ENCODE peak calls at places on chromosomes 4 and X, in seven cellular contexts. Q is H1, P is H9, L is IMR-90, M is K562, N is GM23338, R is hepatocyte. B is an unnamed sample. For H3K27me3, the result is how much of the 10 kb centered on the place peaks cover.

GRCh38 chr4:98679738-98680137 is 21.3 kb upstream of the TSPAN5 start:
- DNase-seq in R (no peak), Q (no peak), M (no peak), N (no peak), P (no peak), L (no peak), B (no peak)

GRCh38 chr4:8772499-8773123 is 99.0 kb downstream of the HMX1 start:
- DNase-seq in M (no peak), L (no peak), N (no peak), Q (no peak), R (no peak), P (no peak), B (no peak)

GRCh38 chr4:87978656-87979055 is 3.1 kb downstream of the SPP1 start:
- DNase-seq in L (peak), R (no peak), N (no peak), P (no peak), Q (no peak), M (peak), B (no peak)

GRCh38 chrX:16319929-16320328 is 152.6 kb downstream of the MAGEB17 start:
- DNase-seq in L (peak), R (no peak), Q (no peak), P (no peak), N (no peak), M (no peak), B (peak)

GRCh38 chrX:29215251-29215650 is 628.0 kb downstream of the IL1RAPL1 start:
- DNase-seq in P (no peak), Q (no peak), L (peak), M (no peak), N (no peak), R (no peak), B (no peak)

GRCh38 chr4:42750831-42751230 is 93.9 kb upstream of the ATP8A1 start:
- DNase-seq in P (no peak), Q (no peak), M (no peak), R (no peak), L (no peak), N (peak), B (no peak)

GRCh38 chr4:180189639-180190038 is 2053.6 kb upstream of the TENM3 start:
- DNase-seq in N (no peak), M (no peak), Q (no peak), L (peak), P (no peak), R (no peak), B (no peak)

GRCh38 chr4:107987916-107988762 is 1.6 kb upstream of the HADH start:
- DNase-seq in M (no peak), R (no peak), N (peak), P (no peak), Q (no peak), L (no peak), B (no peak)

GRCh38 chr4:76305971-76306881 is at the start of gene STBD1:
- DNase-seq in L (peak), Q (peak), N (peak), M (peak), P (peak), R (peak), B (peak)

GRCh38 chr4:82215800-82216199 is 158.0 kb downstream of the HNRNPD start:
- DNase-seq in P (no peak), R (no peak), Q (no peak), N (no peak), M (no peak), L (no peak), B (no peak)

GRCh38 chrX:150364347-150365050 is 1.4 kb downstream of the MAMLD1 start:
- DNase-seq in N (peak), Q (peak), R (peak), L (peak), P (peak), M (no peak), B (no peak)

GRCh38 chr4:82864336-82865001 is 26.5 kb downstream of the SEC31A start:
- DNase-seq in R (no peak), Q (no peak), L (no peak), P (no peak), N (no peak), M (no peak), B (no peak)

GRCh38 chrX:137164329-137164728 is 130.5 kb upstream of the GPR101 start:
- DNase-seq in L (no peak), P (no peak), M (no peak), Q (no peak), N (no peak), R (no peak), B (no peak)

GRCh38 chr4:94131212-94131611 is 76.5 kb upstream of the SMARCAD1 start:
- DNase-seq in Q (no peak), R (no peak), M (no peak), N (no peak), P (no peak), L (no peak), B (no peak)

GRCh38 chrX:100696699-100697351 is 35.1 kb downstream of the SYTL4 start:
- DNase-seq in N (no peak), L (no peak), Q (no peak), P (no peak), R (no peak), M (no peak), B (no peak)

GRCh38 chr4:30443289-30443688 is 276.9 kb upstream of the PCDH7 start:
- DNase-seq in Q (peak), L (no peak), P (peak), M (no peak), R (no peak), N (peak), B (no peak)

GRCh38 chrX:52988985-52989917 is 30.9 kb upstream of the FAM156A start:
- DNase-seq in P (no peak), N (no peak), Q (no peak), M (no peak), R (no peak), L (no peak), B (no peak)

GRCh38 chr4:52350926-52351325 is 299.8 kb downstream of the SPATA18 start:
- DNase-seq in P (no peak), L (no peak), M (no peak), R (no peak), N (no peak), Q (no peak), B (no peak)

GRCh38 chrX:12978205-12979010 is 3.5 kb downstream of the TMSB4X start:
- DNase-seq in N (peak), R (peak), Q (no peak), L (peak), M (peak), P (peak), B (peak)

GRCh38 chr4:73583661-73584060 is 36.6 kb downstream of the RASSF6 start:
- DNase-seq in N (peak), Q (no peak), M (no peak), L (no peak), R (no peak), P (peak), B (no peak)

GRCh38 chr4:52588097-52588496 is 71.0 kb downstream of the USP46 start:
- DNase-seq in R (peak), N (peak), Q (peak), M (peak), L (peak), P (peak), B (no peak)

GRCh38 chr4:105990933-105991332 is 95.7 kb downstream of the NPNT start:
- DNase-seq in M (no peak), Q (no peak), R (peak), N (no peak), P (no peak), L (peak), B (no peak)

GRCh38 chr4:53484911-53485459 is 106.3 kb downstream of the LNX1 start:
- DNase-seq in P (no peak), N (no peak), M (no peak), Q (no peak), R (no peak), L (no peak), B (no peak)

GRCh38 chr4:155946486-155946885 is 7.2 kb downstream of the CTSO start:
- DNase-seq in L (peak), N (no peak), Q (no peak), P (no peak), M (no peak), R (no peak), B (peak)

GRCh38 chr4:91914176-91914804 is 389.5 kb upstream of the GRID2 start:
- DNase-seq in L (no peak), Q (no peak), P (no peak), N (no peak), R (peak), M (no peak), B (no peak)

GRCh38 chr4:84877051-84877833 is 89.2 kb downstream of the WDFY3 start:
- DNase-seq in L (no peak), Q (no peak), P (no peak), N (no peak), M (peak), R (peak), B (peak)

GRCh38 chr4:47926667-47927258 is 12.4 kb upstream of the NFXL1 start:
- DNase-seq in N (peak), L (peak), P (peak), R (peak), Q (peak), M (peak), B (peak)

GRCh38 chr4:36313687-36314086 is 32.3 kb downstream of the DTHD1 start:
- DNase-seq in M (no peak), R (no peak), P (no peak), L (no peak), Q (no peak), N (no peak), B (no peak)

GRCh38 chrX:9677098-9677739 is 88.4 kb downstream of the GPR143 start:
- DNase-seq in N (no peak), P (no peak), R (no peak), M (no peak), L (peak), Q (no peak), B (no peak)

GRCh38 chrX:53831662-53832635 is 145.4 kb upstream of the HUWE1 start:
- DNase-seq in P (peak), Q (peak), R (peak), N (peak), L (peak), M (peak), B (peak)

DNA sequence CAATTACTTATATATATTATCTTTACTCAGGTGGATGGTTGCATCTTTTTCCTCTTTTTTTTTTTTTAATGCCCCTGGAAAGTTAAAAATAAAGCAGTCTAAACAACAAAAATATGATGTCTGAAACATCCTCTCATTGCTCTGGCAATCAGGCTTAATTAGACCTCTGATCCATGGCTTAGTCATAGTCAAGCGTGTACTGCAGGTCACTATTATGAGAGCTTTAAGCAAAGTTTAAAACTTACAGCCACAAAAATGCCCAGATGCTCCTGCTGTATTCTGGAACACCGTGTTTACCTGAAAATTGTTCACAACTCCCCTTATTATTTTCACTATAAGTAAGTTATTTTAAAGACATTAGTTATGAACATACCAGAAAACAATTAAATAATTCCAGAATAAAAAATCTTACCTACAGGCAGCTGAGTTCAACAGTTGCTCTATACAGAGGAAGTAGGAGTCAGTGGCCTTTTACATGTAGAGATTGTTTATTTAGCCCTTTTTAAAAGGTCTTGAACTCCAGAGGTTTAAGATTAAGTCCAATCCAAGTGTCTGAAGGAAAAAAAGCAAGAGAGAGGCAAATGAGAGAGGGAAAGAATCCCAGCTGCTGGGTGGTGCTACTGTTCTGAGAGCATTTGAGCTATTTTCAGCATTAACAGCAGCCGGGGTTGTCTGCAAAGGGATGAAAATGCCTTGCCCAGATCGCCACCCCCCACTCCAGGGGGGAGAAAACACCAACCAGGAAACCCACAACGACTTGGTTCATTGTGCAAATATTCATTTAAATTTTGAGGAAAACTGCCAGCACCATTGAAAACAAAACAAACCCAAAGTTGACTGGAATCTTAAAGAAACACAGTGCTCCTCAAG is 36.9 kb downstream of the SORBS2 start:
- DNase-seq in P (no peak), L (peak), Q (no peak), M (no peak), N (peak), R (peak), B (peak)
- H2AFZ ChIP-seq in P (no peak), L (no peak), Q (no peak), M (no peak), N (peak), R (peak), B (no peak)

GRCh38 chrX:19907794-19908193 is 20.4 kb upstream of the SH3KBP1 start:
- DNase-seq in Q (no peak), P (no peak), M (no peak), N (no peak), R (no peak), L (no peak), B (no peak)
- TF ChIP-seq CTCF in Q (no peak), P (no peak), M (no peak), N (no peak), R (no peak), L (no peak), B (no peak)

DNA sequence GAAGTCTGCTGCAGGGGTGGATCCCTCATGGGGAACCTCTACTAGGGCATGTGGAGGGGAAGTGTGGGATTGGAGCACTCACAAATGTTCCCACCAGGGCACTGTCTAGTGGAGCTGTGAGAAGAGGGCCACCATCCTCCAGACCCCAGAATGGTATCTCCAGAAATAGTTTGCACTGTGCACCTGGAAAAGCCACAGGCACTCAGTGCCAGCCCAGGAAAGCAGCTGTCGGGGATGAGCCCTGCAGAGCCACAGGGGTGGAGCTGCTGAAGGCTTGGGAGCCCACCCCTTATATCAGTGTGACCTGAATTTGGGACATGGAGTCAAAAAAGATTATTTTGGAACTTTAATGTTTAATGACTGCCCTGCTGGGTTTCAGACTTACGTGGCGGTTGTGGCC is 25.0 kb upstream of the LDOC1 start:
- DNase-seq in Q (no peak), L (no peak), P (no peak), N (no peak), R (no peak), M (no peak), B (no peak)
- H3K27me3 ChIP-seq in Q (under half), L (under half), P (under half), N (under half), R (under half), M (under half), B (under half)

GRCh38 chr4:184284336-184284690 is 66.6 kb upstream of the ENPP6 start:
- DNase-seq in M (no peak), L (no peak), R (no peak), Q (no peak), N (no peak), P (no peak), B (no peak)
- H2AFZ ChIP-seq in M (no peak), L (no peak), R (no peak), Q (no peak), N (peak), P (no peak), B (peak)

GRCh38 chr4:154620111-154620510 is 7.7 kb upstream of the FGG start:
- DNase-seq in L (no peak), P (no peak), M (no peak), R (no peak), N (no peak), Q (no peak), B (no peak)

GRCh38 chr4:154616731-154617130 is 4.3 kb upstream of the FGG start:
- DNase-seq in M (no peak), N (no peak), P (no peak), R (no peak), Q (no peak), L (no peak), B (no peak)

GRCh38 chr4:154617820-154618317 is 5.4 kb upstream of the FGG start:
- DNase-seq in N (no peak), P (no peak), Q (no peak), R (no peak), L (no peak), M (no peak), B (no peak)

GRCh38 chr4:154616287-154616686 is 3.8 kb upstream of the FGG start:
- DNase-seq in Q (no peak), N (no peak), M (no peak), R (no peak), P (no peak), L (no peak), B (no peak)

DNA sequence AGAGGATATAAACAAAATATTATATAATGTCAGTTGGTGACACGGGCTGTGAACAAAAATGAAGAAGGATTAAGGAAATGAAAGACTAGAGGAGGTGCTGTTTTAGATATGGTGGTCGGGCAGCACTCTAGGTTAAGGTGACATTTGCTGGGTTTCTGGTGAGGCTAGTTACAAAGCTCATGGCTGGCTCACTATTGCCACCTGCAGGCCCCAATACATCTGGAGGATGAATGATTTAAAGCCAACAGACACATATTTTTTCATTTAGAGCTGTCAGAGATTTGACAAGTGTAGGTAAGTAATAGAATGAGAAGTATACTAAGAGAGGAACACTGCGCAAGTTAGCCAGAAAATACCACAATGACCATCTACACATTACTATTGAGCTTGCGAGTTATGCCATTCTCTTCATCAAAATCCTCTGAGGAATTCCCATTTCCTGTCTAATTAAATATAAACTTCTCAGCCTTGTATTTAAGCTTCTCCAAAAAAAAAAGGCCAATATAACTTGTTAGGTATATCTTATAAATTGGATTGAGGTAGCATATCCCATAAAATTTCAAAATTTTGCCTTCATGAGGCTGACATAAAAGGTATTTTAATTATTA is 6.4 kb upstream of the FGG start:
- DNase-seq in M (peak), N (peak), L (peak), Q (peak), R (peak), P (peak), B (no peak)
- TF ChIP-seq CTCF in M (peak), N (peak), L (peak), Q (peak), R (peak), P (peak), B (peak)

GRCh38 chrX:114450911-114451310 is 133.0 kb upstream of the HTR2C start:
- DNase-seq in M (no peak), P (no peak), L (no peak), N (no peak), Q (no peak), R (no peak), B (no peak)
- H3K27me3 ChIP-seq in M (under half), P (under half), L (under half), N (under half), Q (under half), R (under half), B (under half)

GRCh38 chr4:164892018-164892417 is 15.0 kb downstream of the APELA start:
- DNase-seq in M (no peak), Q (no peak), P (no peak), R (no peak), L (no peak), N (no peak), B (no peak)

GRCh38 chr4:164890691-164891090 is 13.7 kb downstream of the APELA start:
- DNase-seq in P (no peak), N (no peak), L (no peak), R (no peak), Q (no peak), M (no peak), B (no peak)

DNA sequence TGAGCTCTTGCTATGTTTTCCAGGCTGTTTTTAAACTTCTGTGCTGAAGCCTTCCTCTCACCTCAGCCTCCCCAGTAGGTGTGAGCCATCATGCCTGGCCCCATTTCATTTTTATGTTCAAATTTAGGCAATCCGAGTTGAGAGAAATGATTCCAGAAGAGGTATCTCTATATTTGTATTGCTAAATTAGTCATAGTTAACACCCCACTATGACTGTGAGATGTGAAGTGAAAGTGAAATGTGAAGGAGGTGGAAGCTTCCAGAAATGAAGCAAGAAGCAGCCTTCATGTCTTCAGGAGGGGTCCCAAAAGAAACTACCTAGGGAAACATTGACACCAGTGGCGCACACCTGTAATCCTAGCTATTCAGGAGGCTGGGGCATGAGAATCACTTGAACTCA is 17.7 kb downstream of the APELA start:
- DNase-seq in R (no peak), L (no peak), N (no peak), P (no peak), Q (no peak), M (no peak), B (no peak)
- H2AFZ ChIP-seq in R (no peak), L (no peak), N (no peak), P (no peak), Q (no peak), M (no peak), B (no peak)

B was measured in osteoblast.